ENCODE peak calls at places on chromosomes 13 and 19, in eight cellular contexts. One of them, this sample, is unnamed.

GRCh38 chr13:97030705-97031452 is 36.6 kb upstream of the OXGR1 start:
- DNase-seq in CD4-positive, CD25-positive, alpha-beta regulatory T cell: no peak
- DNase-seq in AG04450: peak
- DNase-seq in cardiac muscle cell: peak
- DNase-seq in left lung: no peak
- DNase-seq in uterus: no peak
- DNase-seq in breast epithelium: no peak
- DNase-seq in A549: peak
- DNase-seq in this sample: no peak

GRCh38 chr13:40764587-40765403 is 6.2 kb downstream of the MRPS31 start:
- DNase-seq in CD4-positive, CD25-positive, alpha-beta regulatory T cell: no peak
- DNase-seq in AG04450: no peak
- DNase-seq in cardiac muscle cell: no peak
- DNase-seq in left lung: no peak
- DNase-seq in uterus: no peak
- DNase-seq in breast epithelium: no peak
- DNase-seq in A549: no peak
- DNase-seq in this sample: peak

GRCh38 chr19:37128821-37129177 is 43.7 kb downstream of the ZNF585A start:
- DNase-seq in CD4-positive, CD25-positive, alpha-beta regulatory T cell: no peak
- DNase-seq in AG04450: no peak
- DNase-seq in cardiac muscle cell: no peak
- DNase-seq in left lung: no peak
- DNase-seq in uterus: no peak
- DNase-seq in breast epithelium: no peak
- DNase-seq in A549: no peak
- DNase-seq in this sample: no peak

GRCh38 chr19:46615966-46616365 is 8.9 kb downstream of the PTGIR start:
- DNase-seq in CD4-positive, CD25-positive, alpha-beta regulatory T cell: no peak
- DNase-seq in AG04450: no peak
- DNase-seq in cardiac muscle cell: no peak
- DNase-seq in left lung: no peak
- DNase-seq in uterus: no peak
- DNase-seq in breast epithelium: no peak
- DNase-seq in A549: no peak
- DNase-seq in this sample: peak

GRCh38 chr13:88586263-88586662 is 915.1 kb downstream of the SLITRK5 start:
- DNase-seq in CD4-positive, CD25-positive, alpha-beta regulatory T cell: no peak
- DNase-seq in AG04450: no peak
- DNase-seq in cardiac muscle cell: no peak
- DNase-seq in left lung: no peak
- DNase-seq in uterus: no peak
- DNase-seq in breast epithelium: no peak
- DNase-seq in A549: no peak
- DNase-seq in this sample: no peak

GRCh38 chr19:14467391-14467790 is 7.8 kb downstream of the PTGER1 start:
- DNase-seq in CD4-positive, CD25-positive, alpha-beta regulatory T cell: no peak
- DNase-seq in AG04450: no peak
- DNase-seq in cardiac muscle cell: no peak
- DNase-seq in left lung: no peak
- DNase-seq in uterus: no peak
- DNase-seq in breast epithelium: no peak
- DNase-seq in A549: no peak
- DNase-seq in this sample: no peak

GRCh38 chr13:52070929-52071523 is 46.5 kb downstream of the UTP14C start:
- DNase-seq in CD4-positive, CD25-positive, alpha-beta regulatory T cell: no peak
- DNase-seq in AG04450: no peak
- DNase-seq in cardiac muscle cell: peak
- DNase-seq in left lung: no peak
- DNase-seq in uterus: no peak
- DNase-seq in breast epithelium: no peak
- DNase-seq in A549: no peak
- DNase-seq in this sample: no peak

GRCh38 chr13:25276748-25277147 is 10.5 kb downstream of the MTMR6 start:
- DNase-seq in CD4-positive, CD25-positive, alpha-beta regulatory T cell: no peak
- DNase-seq in AG04450: no peak
- DNase-seq in cardiac muscle cell: no peak
- DNase-seq in left lung: no peak
- DNase-seq in uterus: no peak
- DNase-seq in breast epithelium: no peak
- DNase-seq in A549: no peak
- DNase-seq in this sample: no peak

GRCh38 chr19:49200238-49200862 is 42.8 kb downstream of the TRPM4 start:
- DNase-seq in CD4-positive, CD25-positive, alpha-beta regulatory T cell: no peak
- DNase-seq in AG04450: no peak
- DNase-seq in cardiac muscle cell: no peak
- DNase-seq in left lung: no peak
- DNase-seq in uterus: no peak
- DNase-seq in breast epithelium: no peak
- DNase-seq in A549: peak
- DNase-seq in this sample: no peak

GRCh38 chr19:45154064-45154827 is 6.5 kb downstream of the NKPD1 start:
- DNase-seq in CD4-positive, CD25-positive, alpha-beta regulatory T cell: no peak
- DNase-seq in AG04450: no peak
- DNase-seq in cardiac muscle cell: peak
- DNase-seq in left lung: no peak
- DNase-seq in uterus: no peak
- DNase-seq in breast epithelium: no peak
- DNase-seq in A549: peak
- DNase-seq in this sample: no peak

GRCh38 chr19:43596842-43597461 is 557 bp downstream of the ZNF576 start:
- DNase-seq in CD4-positive, CD25-positive, alpha-beta regulatory T cell: no peak
- DNase-seq in AG04450: no peak
- DNase-seq in cardiac muscle cell: no peak
- DNase-seq in left lung: no peak
- DNase-seq in uterus: no peak
- DNase-seq in breast epithelium: no peak
- DNase-seq in A549: no peak
- DNase-seq in this sample: no peak

GRCh38 chr13:102704238-102704750 is 9.4 kb upstream of the METTL21C start:
- DNase-seq in CD4-positive, CD25-positive, alpha-beta regulatory T cell: no peak
- DNase-seq in AG04450: no peak
- DNase-seq in cardiac muscle cell: no peak
- DNase-seq in left lung: no peak
- DNase-seq in uterus: no peak
- DNase-seq in breast epithelium: no peak
- DNase-seq in A549: no peak
- DNase-seq in this sample: no peak

DNA sequence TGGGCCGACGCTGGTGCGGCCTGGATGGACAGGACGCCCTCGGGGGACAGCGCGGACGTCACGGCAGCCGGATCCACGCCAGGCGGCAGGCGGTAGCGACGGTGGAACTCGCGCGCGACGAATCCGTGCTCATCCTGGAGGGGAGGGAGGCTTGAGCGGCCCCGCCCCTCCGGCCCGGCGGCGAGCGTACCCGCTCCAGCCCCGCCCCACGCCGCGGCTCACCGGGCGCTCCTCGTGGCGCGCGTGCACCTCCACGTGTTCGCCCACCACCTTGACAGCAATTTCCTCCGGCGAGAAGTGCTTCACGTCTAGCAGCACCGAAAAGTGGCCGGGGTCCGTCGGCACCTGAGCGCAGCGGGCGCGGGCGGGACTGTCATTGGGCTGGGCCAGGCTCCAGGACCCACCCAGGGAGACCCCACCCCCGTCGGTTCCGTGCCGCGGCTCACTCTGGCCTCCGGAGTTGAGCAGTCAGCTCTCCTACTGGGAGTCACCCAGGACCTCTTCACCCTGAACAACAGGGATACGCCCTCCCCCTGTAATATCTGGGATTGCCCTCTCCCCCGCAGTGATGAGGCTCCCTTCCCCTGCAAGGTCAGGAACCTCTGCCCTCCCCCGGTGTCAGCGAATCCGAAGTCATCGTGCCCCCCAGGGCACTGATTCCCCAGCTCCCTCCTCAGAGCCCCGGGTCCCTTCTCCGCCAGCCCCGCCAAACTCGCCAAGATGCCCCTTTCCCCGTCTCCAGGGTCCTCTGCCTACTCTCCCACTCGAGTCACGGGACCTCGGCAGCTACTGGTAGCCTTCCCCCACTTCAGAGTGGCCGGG is 1.1 kb downstream of the HSPB6 start:
- DNase-seq in CD4-positive, CD25-positive, alpha-beta regulatory T cell: peak
- DNase-seq in AG04450: no peak
- DNase-seq in cardiac muscle cell: peak
- DNase-seq in left lung: no peak
- DNase-seq in uterus: peak
- DNase-seq in breast epithelium: peak
- DNase-seq in A549: no peak
- DNase-seq in this sample: no peak
- H3K4me3 ChIP-seq in CD4-positive, CD25-positive, alpha-beta regulatory T cell: no peak
- H3K4me3 ChIP-seq in AG04450: peak
- H3K4me3 ChIP-seq in cardiac muscle cell: no peak
- H3K4me3 ChIP-seq in left lung: peak
- H3K4me3 ChIP-seq in uterus: peak
- H3K4me3 ChIP-seq in breast epithelium: peak
- H3K4me3 ChIP-seq in A549: no peak
- H3K4me3 ChIP-seq in this sample: no peak

DNA sequence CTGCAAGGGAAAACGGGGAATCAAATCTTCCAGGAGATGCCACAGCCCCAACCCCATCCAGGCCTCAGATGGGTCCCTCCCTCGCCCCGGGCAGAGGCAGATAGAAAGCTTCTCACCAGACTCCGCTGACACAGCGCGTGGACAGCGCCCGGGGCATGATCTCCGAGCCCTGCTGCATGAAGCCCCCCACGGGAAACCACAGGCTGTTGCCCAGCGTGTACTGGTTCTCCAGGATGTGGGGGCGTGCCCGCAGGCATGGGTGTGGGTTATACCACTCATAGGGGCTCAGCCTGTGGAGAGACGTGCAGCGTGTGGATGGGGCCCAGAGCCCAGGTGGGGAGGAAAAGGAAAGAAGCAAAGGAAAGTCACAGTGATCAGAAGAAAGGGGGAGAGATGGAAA is 27.2 kb upstream of the ATP1A3 start:
- DNase-seq in CD4-positive, CD25-positive, alpha-beta regulatory T cell: no peak
- DNase-seq in AG04450: no peak
- DNase-seq in cardiac muscle cell: no peak
- DNase-seq in left lung: no peak
- DNase-seq in uterus: no peak
- DNase-seq in breast epithelium: no peak
- DNase-seq in A549: no peak
- DNase-seq in this sample: no peak
- H3K27ac ChIP-seq in CD4-positive, CD25-positive, alpha-beta regulatory T cell: no peak
- H3K27ac ChIP-seq in AG04450: no peak
- H3K27ac ChIP-seq in cardiac muscle cell: no peak
- H3K27ac ChIP-seq in left lung: no peak
- H3K27ac ChIP-seq in uterus: no peak
- H3K27ac ChIP-seq in breast epithelium: no peak
- H3K27ac ChIP-seq in A549: no peak
- H3K27ac ChIP-seq in this sample: no peak

GRCh38 chr13:110677731-110678545 is 28.0 kb downstream of the CARS2 start:
- DNase-seq in CD4-positive, CD25-positive, alpha-beta regulatory T cell: no peak
- DNase-seq in AG04450: no peak
- DNase-seq in cardiac muscle cell: peak
- DNase-seq in left lung: no peak
- DNase-seq in uterus: no peak
- DNase-seq in breast epithelium: no peak
- DNase-seq in A549: no peak
- DNase-seq in this sample: no peak

GRCh38 chr13:110676057-110676510 is 29.8 kb downstream of the CARS2 start:
- DNase-seq in CD4-positive, CD25-positive, alpha-beta regulatory T cell: no peak
- DNase-seq in AG04450: no peak
- DNase-seq in cardiac muscle cell: no peak
- DNase-seq in left lung: no peak
- DNase-seq in uterus: no peak
- DNase-seq in breast epithelium: no peak
- DNase-seq in A549: no peak
- DNase-seq in this sample: no peak

GRCh38 chr13:110680852-110681251 is 25.1 kb downstream of the CARS2 start:
- DNase-seq in CD4-positive, CD25-positive, alpha-beta regulatory T cell: peak
- DNase-seq in AG04450: no peak
- DNase-seq in cardiac muscle cell: no peak
- DNase-seq in left lung: no peak
- DNase-seq in uterus: no peak
- DNase-seq in breast epithelium: no peak
- DNase-seq in A549: peak
- DNase-seq in this sample: no peak

GRCh38 chr13:110681868-110682550 is 23.9 kb downstream of the CARS2 start:
- DNase-seq in CD4-positive, CD25-positive, alpha-beta regulatory T cell: no peak
- DNase-seq in AG04450: no peak
- DNase-seq in cardiac muscle cell: no peak
- DNase-seq in left lung: no peak
- DNase-seq in uterus: no peak
- DNase-seq in breast epithelium: no peak
- DNase-seq in A549: no peak
- DNase-seq in this sample: no peak

DNA sequence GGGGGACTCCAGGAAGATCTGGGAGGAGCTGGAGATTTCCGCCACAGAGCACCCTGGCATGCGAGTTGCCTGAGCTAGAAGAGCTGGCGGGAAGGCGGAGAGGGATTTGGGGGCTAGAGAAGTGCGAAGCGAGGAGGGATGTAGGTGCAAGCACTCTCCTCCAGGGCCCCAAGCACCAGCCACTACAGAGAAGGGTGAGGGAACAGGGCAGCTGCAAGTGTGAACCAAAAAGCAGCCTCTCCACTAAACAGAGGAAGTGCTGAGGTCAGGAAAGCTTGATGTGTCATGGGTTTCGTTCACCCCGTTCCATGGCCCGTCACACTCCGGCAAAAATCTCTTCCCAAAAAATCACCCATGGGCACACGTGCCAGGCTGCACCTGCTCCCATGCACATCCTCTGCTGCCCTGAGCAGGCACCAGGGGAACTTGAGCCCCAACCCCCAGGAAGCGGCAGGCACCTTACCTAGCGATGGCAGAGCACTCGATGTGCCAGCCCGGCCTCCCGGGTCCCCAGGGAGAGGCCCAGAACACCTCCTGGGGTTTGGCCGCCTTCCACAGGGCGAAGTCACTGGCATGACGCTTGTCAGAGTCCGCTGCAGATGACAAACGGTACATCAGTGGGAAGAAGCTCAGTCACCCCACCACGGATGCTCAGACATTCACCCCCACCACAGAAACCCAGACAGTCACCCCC is 29.3 kb downstream of the CARS2 start:
- DNase-seq in CD4-positive, CD25-positive, alpha-beta regulatory T cell: no peak
- DNase-seq in AG04450: no peak
- DNase-seq in cardiac muscle cell: no peak
- DNase-seq in left lung: no peak
- DNase-seq in uterus: no peak
- DNase-seq in breast epithelium: no peak
- DNase-seq in A549: no peak
- DNase-seq in this sample: no peak
- H3K4me3 ChIP-seq in CD4-positive, CD25-positive, alpha-beta regulatory T cell: no peak
- H3K4me3 ChIP-seq in AG04450: no peak
- H3K4me3 ChIP-seq in cardiac muscle cell: no peak
- H3K4me3 ChIP-seq in left lung: no peak
- H3K4me3 ChIP-seq in uterus: no peak
- H3K4me3 ChIP-seq in breast epithelium: no peak
- H3K4me3 ChIP-seq in A549: no peak
- H3K4me3 ChIP-seq in this sample: no peak

DNA sequence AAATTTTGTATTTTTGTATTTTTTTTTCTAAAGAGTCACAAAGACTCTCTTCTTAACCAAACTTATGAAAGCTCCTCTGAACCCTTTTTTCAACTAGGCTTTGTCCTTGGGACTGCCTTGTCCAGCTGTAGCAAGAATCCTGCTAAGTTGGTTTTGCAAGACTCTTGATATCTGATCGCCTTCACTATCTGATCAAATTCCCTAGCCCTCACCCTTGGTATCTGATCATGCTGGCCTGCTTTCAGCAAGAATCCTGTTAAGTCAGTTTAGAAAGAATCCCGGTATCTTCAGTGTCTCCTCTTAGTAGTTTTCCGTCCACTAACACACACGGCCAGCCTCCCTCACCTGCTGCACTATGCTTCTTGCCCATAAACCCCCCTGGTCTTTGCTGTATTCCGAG is 1.9 kb upstream of the SIGLEC5 start:
- DNase-seq in CD4-positive, CD25-positive, alpha-beta regulatory T cell: no peak
- DNase-seq in AG04450: no peak
- DNase-seq in cardiac muscle cell: no peak
- DNase-seq in left lung: no peak
- DNase-seq in uterus: no peak
- DNase-seq in breast epithelium: no peak
- DNase-seq in A549: no peak
- DNase-seq in this sample: no peak
- H3K27ac ChIP-seq in CD4-positive, CD25-positive, alpha-beta regulatory T cell: no peak
- H3K27ac ChIP-seq in AG04450: no peak
- H3K27ac ChIP-seq in cardiac muscle cell: no peak
- H3K27ac ChIP-seq in left lung: no peak
- H3K27ac ChIP-seq in uterus: no peak
- H3K27ac ChIP-seq in breast epithelium: no peak
- H3K27ac ChIP-seq in A549: no peak
- H3K27ac ChIP-seq in this sample: no peak